ENCODE peak calls at places on chromosomes 2 and 18, in five cellular contexts. One of them, this sample, is unnamed.

GRCh38 chr18:36194719-36195315 is 7.5 kb downstream of the MOCOS start:
- DNase-seq in HCT116: no peak
- DNase-seq in SK-N-SH: no peak
- DNase-seq in K562: no peak
- DNase-seq in GM12878: no peak
- DNase-seq in this sample: no peak

GRCh38 chr2:118858485-118859156 is 11.2 kb upstream of the EN1 start:
- DNase-seq in HCT116: no peak
- DNase-seq in SK-N-SH: no peak
- DNase-seq in K562: no peak
- DNase-seq in GM12878: no peak
- DNase-seq in this sample: no peak

GRCh38 chr2:121080013-121080772 is 204.8 kb downstream of the TFCP2L1 start:
- DNase-seq in HCT116: peak; percentile 37
- DNase-seq in SK-N-SH: peak; percentile 85
- DNase-seq in K562: peak; percentile 70
- DNase-seq in GM12878: no peak
- DNase-seq in this sample: peak; percentile 52

GRCh38 chr18:26493021-26493420 is 55.3 kb downstream of the KCTD1 start:
- DNase-seq in HCT116: no peak
- DNase-seq in SK-N-SH: no peak
- DNase-seq in K562: no peak
- DNase-seq in GM12878: no peak
- DNase-seq in this sample: no peak

GRCh38 chr2:99545066-99545465 is 55.2 kb upstream of the REV1 start:
- DNase-seq in HCT116: no peak
- DNase-seq in SK-N-SH: no peak
- DNase-seq in K562: no peak
- DNase-seq in GM12878: no peak
- DNase-seq in this sample: no peak

GRCh38 chr2:236568922-236569592 is 568 bp upstream of the ACKR3 start:
- DNase-seq in HCT116: no peak
- DNase-seq in SK-N-SH: no peak
- DNase-seq in K562: no peak
- DNase-seq in GM12878: no peak
- DNase-seq in this sample: no peak

GRCh38 chr2:100242891-100243670 is 79.2 kb downstream of the LONRF2 start:
- DNase-seq in HCT116: peak; percentile 35
- DNase-seq in SK-N-SH: peak; percentile 83
- DNase-seq in K562: peak; percentile 72
- DNase-seq in GM12878: no peak
- DNase-seq in this sample: peak; percentile 37

GRCh38 chr2:64374686-64375085 is 79.3 kb upstream of the LGALSL start:
- DNase-seq in HCT116: no peak
- DNase-seq in SK-N-SH: no peak
- DNase-seq in K562: no peak
- DNase-seq in GM12878: no peak
- DNase-seq in this sample: no peak

GRCh38 chr2:227106845-227107759 is 56.9 kb downstream of the COL4A4 start:
- DNase-seq in HCT116: peak; percentile 55
- DNase-seq in SK-N-SH: peak; percentile 45
- DNase-seq in K562: peak; percentile 54
- DNase-seq in GM12878: no peak
- DNase-seq in this sample: peak; percentile 74

GRCh38 chr18:22934789-22935188 is 1.7 kb downstream of the RBBP8 start:
- DNase-seq in HCT116: no peak
- DNase-seq in SK-N-SH: no peak
- DNase-seq in K562: peak; percentile 28
- DNase-seq in GM12878: no peak
- DNase-seq in this sample: no peak

GRCh38 chr2:30631051-30631671 is 176.1 kb downstream of the CAPN13 start:
- DNase-seq in HCT116: no peak
- DNase-seq in SK-N-SH: no peak
- DNase-seq in K562: peak; percentile 26
- DNase-seq in GM12878: peak; percentile 48
- DNase-seq in this sample: no peak

GRCh38 chr18:58668211-58668610 is 3.1 kb upstream of the MALT1 start:
- DNase-seq in HCT116: peak; percentile 22
- DNase-seq in SK-N-SH: no peak
- DNase-seq in K562: no peak
- DNase-seq in GM12878: no peak
- DNase-seq in this sample: no peak
- TF ChIP-seq JUND in HCT116: no peak
- TF ChIP-seq JUND in SK-N-SH: no peak
- TF ChIP-seq JUND in K562: no peak
- TF ChIP-seq JUND in GM12878: no peak
- TF ChIP-seq JUND in this sample: no peak

DNA sequence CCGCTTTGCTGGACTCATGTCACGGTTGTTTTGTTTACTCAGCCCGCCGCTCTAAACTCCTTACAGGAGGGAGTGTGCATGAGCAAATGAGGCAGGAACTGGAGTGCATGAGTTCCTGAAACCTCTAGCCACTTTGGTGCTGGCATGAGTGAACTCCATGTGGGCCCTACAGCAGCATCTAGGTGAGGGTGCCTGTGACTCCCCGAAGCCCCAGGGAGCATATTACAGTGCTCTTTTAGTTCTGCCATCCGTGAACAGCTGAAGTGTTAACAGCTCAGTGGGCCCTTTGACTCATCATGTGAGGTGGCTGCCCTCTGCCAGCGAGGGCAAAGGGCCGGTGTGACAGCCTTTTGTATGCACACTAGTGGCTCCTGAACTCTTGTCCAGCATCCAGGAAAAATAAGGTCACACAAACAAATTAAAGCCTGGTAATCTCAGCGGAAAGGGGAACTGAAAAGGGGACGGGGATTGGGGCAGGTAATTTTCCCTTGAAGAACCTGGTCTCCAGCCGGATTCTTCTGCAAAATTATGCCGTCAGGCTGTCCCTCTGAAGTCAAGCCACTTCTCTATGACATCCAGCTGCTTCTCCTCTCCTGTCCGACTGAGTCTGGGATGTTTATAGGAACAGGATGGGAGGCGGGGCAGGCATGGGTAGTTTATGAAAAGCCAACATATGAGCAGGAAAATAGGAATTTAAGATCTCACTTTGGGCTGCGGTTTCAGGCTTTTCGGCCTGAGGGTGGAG is 1668.6 kb downstream of the SUCLG1 start:
- DNase-seq in HCT116: no peak
- DNase-seq in SK-N-SH: no peak
- DNase-seq in K562: peak; percentile 6
- DNase-seq in GM12878: no peak
- DNase-seq in this sample: no peak
- TF ChIP-seq JUND in HCT116: no peak
- TF ChIP-seq JUND in SK-N-SH: no peak
- TF ChIP-seq JUND in K562: no peak
- TF ChIP-seq JUND in GM12878: no peak
- TF ChIP-seq JUND in this sample: no peak

GRCh38 chr2:159227467-159227866 is 59.0 kb downstream of the WDSUB1 start:
- DNase-seq in HCT116: no peak
- DNase-seq in SK-N-SH: no peak
- DNase-seq in K562: no peak
- DNase-seq in GM12878: no peak
- DNase-seq in this sample: no peak

GRCh38 chr2:159226608-159227007 is 59.9 kb downstream of the WDSUB1 start:
- DNase-seq in HCT116: no peak
- DNase-seq in SK-N-SH: no peak
- DNase-seq in K562: peak; percentile 36
- DNase-seq in GM12878: no peak
- DNase-seq in this sample: no peak

GRCh38 chr2:159225025-159226016 is 61.2 kb downstream of the WDSUB1 start:
- DNase-seq in HCT116: no peak
- DNase-seq in SK-N-SH: no peak
- DNase-seq in K562: no peak
- DNase-seq in GM12878: no peak
- DNase-seq in this sample: no peak

GRCh38 chr2:159224061-159224813 is 62.3 kb downstream of the WDSUB1 start:
- DNase-seq in HCT116: no peak
- DNase-seq in SK-N-SH: no peak
- DNase-seq in K562: no peak
- DNase-seq in GM12878: no peak
- DNase-seq in this sample: no peak

DNA sequence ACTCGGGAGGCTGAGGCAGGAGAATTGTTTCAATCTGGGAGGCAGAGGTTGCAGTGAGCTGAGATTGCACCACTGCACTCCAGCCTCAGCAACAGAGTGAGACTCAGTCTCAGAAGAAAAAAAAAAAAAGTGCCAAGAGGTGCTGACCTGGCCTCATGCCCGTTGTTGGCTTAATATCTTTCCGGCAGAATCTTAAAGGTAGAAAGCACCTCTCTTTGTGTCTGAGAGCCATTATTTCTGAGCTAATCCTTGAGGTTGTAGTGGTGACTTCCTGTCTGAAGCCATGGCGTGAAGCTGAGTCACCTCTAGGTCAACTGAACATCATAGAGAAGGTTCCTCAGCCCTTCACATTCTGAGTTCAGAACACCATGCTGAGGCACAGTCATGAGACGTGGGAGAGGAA is 60.4 kb downstream of the WDSUB1 start:
- DNase-seq in HCT116: peak; percentile 29
- DNase-seq in SK-N-SH: no peak
- DNase-seq in K562: peak; percentile 67
- DNase-seq in GM12878: no peak
- DNase-seq in this sample: no peak
- TF ChIP-seq JUND in HCT116: no peak
- TF ChIP-seq JUND in SK-N-SH: no peak
- TF ChIP-seq JUND in K562: peak; percentile 64
- TF ChIP-seq JUND in GM12878: no peak
- TF ChIP-seq JUND in this sample: no peak

GRCh38 chr2:62505649-62506420 is at the start of gene TMEM17:
- DNase-seq in HCT116: peak; percentile 78
- DNase-seq in SK-N-SH: peak; percentile 94
- DNase-seq in K562: peak; percentile 95
- DNase-seq in GM12878: peak; percentile 35
- DNase-seq in this sample: peak; percentile 71
- TF ChIP-seq JUND in HCT116: no peak
- TF ChIP-seq JUND in SK-N-SH: no peak
- TF ChIP-seq JUND in K562: peak; percentile 8
- TF ChIP-seq JUND in GM12878: no peak
- TF ChIP-seq JUND in this sample: no peak

DNA sequence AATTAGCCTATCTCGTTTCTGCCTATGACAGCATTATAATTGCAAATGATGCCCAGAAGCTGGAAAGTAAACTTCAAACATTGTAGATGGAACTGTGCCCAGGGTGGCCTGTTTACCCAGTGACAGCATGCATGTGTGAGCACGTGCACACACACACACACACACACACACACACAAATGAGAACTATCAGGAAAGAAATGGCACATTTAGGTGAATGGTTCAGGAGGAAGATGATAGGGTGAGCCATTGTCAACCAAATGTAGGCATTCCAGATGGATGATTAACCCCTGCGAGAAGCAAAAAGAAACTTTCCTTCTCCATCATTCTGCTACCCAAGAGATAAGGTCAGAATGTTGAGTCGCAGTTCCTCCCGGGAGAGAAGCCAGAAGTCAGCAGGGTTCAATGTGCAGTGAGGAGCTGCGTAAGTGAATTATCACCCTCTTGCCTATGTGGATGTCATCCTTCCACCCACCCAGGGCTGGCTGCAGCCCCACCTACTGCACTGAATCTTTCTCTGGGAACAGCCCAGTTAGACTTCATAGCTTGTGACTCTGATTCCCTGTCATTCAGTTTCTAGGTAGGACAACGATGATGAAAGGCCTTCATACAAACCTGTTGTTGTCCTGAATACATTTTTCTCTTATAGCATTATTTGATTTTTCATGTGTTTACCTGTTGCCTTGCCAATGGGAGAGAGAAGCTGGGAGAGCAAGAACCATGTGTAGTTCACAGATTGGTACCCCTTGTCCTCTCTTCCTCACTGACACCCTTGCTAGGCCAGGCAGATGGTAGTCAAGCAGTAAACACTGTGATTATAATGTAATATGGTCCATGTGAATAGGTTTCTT is 3.5 kb upstream of the APOB start:
- DNase-seq in HCT116: no peak
- DNase-seq in SK-N-SH: peak; percentile 36
- DNase-seq in K562: no peak
- DNase-seq in GM12878: no peak
- DNase-seq in this sample: no peak
- TF ChIP-seq JUND in HCT116: no peak
- TF ChIP-seq JUND in SK-N-SH: no peak
- TF ChIP-seq JUND in K562: no peak
- TF ChIP-seq JUND in GM12878: no peak
- TF ChIP-seq JUND in this sample: no peak

GRCh38 chr18:45254683-45255082 is 360.6 kb upstream of the SLC14A2 start:
- DNase-seq in HCT116: no peak
- DNase-seq in SK-N-SH: no peak
- DNase-seq in K562: no peak
- DNase-seq in GM12878: no peak
- DNase-seq in this sample: no peak
- TF ChIP-seq JUND in HCT116: no peak
- TF ChIP-seq JUND in SK-N-SH: no peak
- TF ChIP-seq JUND in K562: no peak
- TF ChIP-seq JUND in GM12878: no peak
- TF ChIP-seq JUND in this sample: no peak

GRCh38 chr2:46835520-46835919 is 80.1 kb downstream of the MCFD2 start:
- DNase-seq in HCT116: no peak
- DNase-seq in SK-N-SH: no peak
- DNase-seq in K562: no peak
- DNase-seq in GM12878: no peak
- DNase-seq in this sample: no peak

GRCh38 chr2:46832543-46832942 is 83.1 kb downstream of the MCFD2 start:
- DNase-seq in HCT116: no peak
- DNase-seq in SK-N-SH: no peak
- DNase-seq in K562: no peak
- DNase-seq in GM12878: no peak
- DNase-seq in this sample: no peak

GRCh38 chr2:46839045-46839444 is 76.6 kb downstream of the MCFD2 start:
- DNase-seq in HCT116: no peak
- DNase-seq in SK-N-SH: no peak
- DNase-seq in K562: no peak
- DNase-seq in GM12878: no peak
- DNase-seq in this sample: no peak

GRCh38 chr2:46837112-46837454 is 78.5 kb downstream of the MCFD2 start:
- DNase-seq in HCT116: no peak
- DNase-seq in SK-N-SH: no peak
- DNase-seq in K562: no peak
- DNase-seq in GM12878: no peak
- DNase-seq in this sample: no peak

GRCh38 chr2:46836295-46837111 is 79.1 kb downstream of the MCFD2 start:
- DNase-seq in HCT116: no peak
- DNase-seq in SK-N-SH: no peak
- DNase-seq in K562: no peak
- DNase-seq in GM12878: no peak
- DNase-seq in this sample: no peak
- TF ChIP-seq JUND in HCT116: no peak
- TF ChIP-seq JUND in SK-N-SH: no peak
- TF ChIP-seq JUND in K562: no peak
- TF ChIP-seq JUND in GM12878: no peak
- TF ChIP-seq JUND in this sample: no peak